ENCODE peak calls at places on chromosomes 6 and 20, in seven cellular contexts. I is breast epithelium, R is stomach, P is GM23338, X is transverse colon, W is GM12891, B is HCT116. S is an unnamed sample.

GRCh38 chr6:134132494-134133141 is 80.2 kb upstream of the SLC2A12 start:
- DNase-seq in R (no peak), I (no peak), B (no peak), P (no peak), W (no peak), X (no peak), S (no peak)

GRCh38 chr6:36358235-36358915 is 21.7 kb upstream of the BNIP5 start:
- DNase-seq in X (no peak), P (no peak), W (no peak), B (no peak), I (no peak), R (no peak), S (no peak)

GRCh38 chr6:38413097-38413800 is 226.5 kb downstream of the BTBD9 start:
- DNase-seq in R (no peak), I (no peak), B (no peak), P (no peak), W (no peak), X (no peak), S (no peak)

GRCh38 chr20:32685541-32686529 is 12.1 kb upstream of the C20orf203 start:
- DNase-seq in R (no peak), B (no peak), I (no peak), P (no peak), W (no peak), X (no peak), S (no peak)

GRCh38 chr6:105459049-105459448 is 56.2 kb upstream of the PREP start:
- DNase-seq in X (no peak), P (no peak), I (no peak), B (no peak), R (no peak), W (no peak), S (no peak)

GRCh38 chr20:62525014-62525413 is 49.2 kb upstream of the GATA5 start:
- DNase-seq in P (no peak), X (no peak), B (no peak), I (no peak), W (no peak), R (no peak), S (no peak)

GRCh38 chr6:129340983-129341382 is 369.0 kb downstream of the ARHGAP18 start:
- DNase-seq in I (no peak), B (no peak), X (no peak), P (no peak), R (no peak), W (no peak), S (no peak)

GRCh38 chr20:10565191-10565921 is 108.4 kb downstream of the JAG1 start:
- DNase-seq in R (no peak), W (no peak), X (no peak), I (no peak), P (no peak), B (no peak), S (no peak)

GRCh38 chr20:43916073-43916874 is 1.6 kb downstream of the TOX2 start:
- DNase-seq in R (no peak), W (no peak), X (no peak), B (no peak), I (no peak), P (peak), S (no peak)

GRCh38 chr6:30547454-30547853 is 8.8 kb downstream of the GNL1 start:
- DNase-seq in P (no peak), W (no peak), X (no peak), B (no peak), R (no peak), I (no peak), S (no peak)

GRCh38 chr6:150588862-150589499 is 10.7 kb upstream of the PLEKHG1 start:
- DNase-seq in X (no peak), W (no peak), R (no peak), P (peak), I (no peak), B (no peak), S (no peak)

GRCh38 chr6:31922942-31923341 is 4.6 kb upstream of the C2 start:
- DNase-seq in W (no peak), B (peak), X (no peak), I (no peak), R (peak), P (peak), S (no peak)

GRCh38 chr6:19988555-19988954 is 151.4 kb downstream of the ID4 start:
- DNase-seq in I (no peak), W (no peak), B (no peak), X (no peak), P (peak), R (no peak), S (no peak)

GRCh38 chr6:89520730-89521129 is 87.8 kb downstream of the ANKRD6 start:
- DNase-seq in R (no peak), I (no peak), W (no peak), X (no peak), P (no peak), B (no peak), S (no peak)

GRCh38 chr20:10758446-10758845 is 84.6 kb upstream of the JAG1 start:
- DNase-seq in R (no peak), B (no peak), I (no peak), X (no peak), W (no peak), P (no peak), S (no peak)

GRCh38 chr6:31305674-31306219 is 33.9 kb upstream of the HLA-C start:
- DNase-seq in P (no peak), X (no peak), B (no peak), W (no peak), I (no peak), R (no peak), S (no peak)

GRCh38 chr20:57774951-57775350 is 65.1 kb upstream of the PMEPA1 start:
- DNase-seq in P (no peak), B (no peak), W (no peak), I (no peak), R (no peak), X (no peak), S (no peak)

DNA sequence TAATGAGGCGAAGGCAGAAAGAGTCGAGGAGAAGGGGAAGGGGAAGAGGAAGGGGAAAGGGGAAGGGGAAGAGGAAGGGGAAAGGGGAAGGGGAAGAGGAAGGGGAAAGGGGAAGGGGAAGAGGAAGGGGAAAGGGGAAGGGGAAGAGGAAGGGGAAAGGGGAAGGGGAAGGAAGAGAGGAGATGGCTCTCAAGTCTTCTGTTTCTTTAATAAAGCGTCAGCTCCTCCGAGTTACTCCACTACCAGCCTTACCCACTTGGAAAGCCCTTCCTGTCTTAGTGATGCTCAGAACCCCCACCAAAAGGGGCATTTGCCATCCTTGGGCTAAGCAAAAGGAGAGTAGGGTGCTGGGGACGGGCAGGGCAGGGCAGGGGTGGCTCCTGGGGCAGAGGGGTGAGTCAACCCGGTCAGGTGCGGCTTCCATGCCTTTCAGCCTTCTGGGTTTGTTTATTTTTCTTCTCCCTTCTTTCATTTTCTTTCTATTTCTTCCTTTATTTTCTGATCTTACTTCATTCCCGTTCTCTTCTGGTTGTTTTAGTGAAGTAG is 476 bp upstream of the CLIC5 start:
- DNase-seq in I (no peak), B (no peak), R (no peak), X (peak), P (no peak), W (no peak), S (no peak)
- TF ChIP-seq POLR2AphosphoS5 in I (no peak), B (no peak), R (no peak), X (no peak), P (no peak), W (no peak), S (no peak)

GRCh38 chr6:167682546-167683027 is 144.1 kb upstream of the AFDN start:
- DNase-seq in R (no peak), P (no peak), I (no peak), X (no peak), W (no peak), B (no peak), S (no peak)

GRCh38 chr6:167682125-167682524 is 144.6 kb upstream of the AFDN start:
- DNase-seq in X (no peak), I (no peak), B (no peak), P (no peak), W (no peak), R (no peak), S (no peak)

GRCh38 chr6:167684276-167685104 is 142.2 kb upstream of the AFDN start:
- DNase-seq in R (peak), X (peak), I (no peak), B (no peak), W (no peak), P (peak), S (no peak)

GRCh38 chr6:167685654-167686053 is 141.1 kb upstream of the AFDN start:
- DNase-seq in I (no peak), X (no peak), P (no peak), B (no peak), W (no peak), R (no peak), S (no peak)

GRCh38 chr6:167683028-167683862 is 143.5 kb upstream of the AFDN start:
- DNase-seq in X (peak), B (peak), W (no peak), I (no peak), R (peak), P (no peak), S (no peak)
- TF ChIP-seq POLR2AphosphoS5 in X (peak), B (peak), W (no peak), I (no peak), R (peak), P (no peak), S (peak)

GRCh38 chr6:166466178-166467122 is 83.7 kb upstream of the MPC1 start:
- DNase-seq in I (no peak), B (no peak), R (no peak), P (no peak), X (no peak), W (no peak), S (no peak)
- TF ChIP-seq POLR2AphosphoS5 in I (peak), B (no peak), R (peak), P (no peak), X (no peak), W (no peak), S (no peak)

GRCh38 chr20:64077876-64078551 is 1.3 kb downstream of the RGS19 start:
- DNase-seq in B (no peak), W (no peak), X (peak), P (peak), R (peak), I (no peak), S (no peak)

GRCh38 chr20:64076061-64076997 is 3.0 kb downstream of the RGS19 start:
- DNase-seq in P (no peak), X (no peak), R (no peak), W (no peak), I (no peak), B (no peak), S (no peak)

GRCh38 chr20:64075556-64075955 is 3.8 kb downstream of the RGS19 start:
- DNase-seq in W (no peak), X (no peak), R (no peak), I (no peak), P (no peak), B (no peak), S (no peak)

GRCh38 chr20:64077541-64077875 is 1.8 kb downstream of the RGS19 start:
- DNase-seq in I (no peak), X (no peak), R (no peak), P (no peak), W (no peak), B (no peak), S (no peak)

GRCh38 chr20:64077094-64077493 is 2.2 kb downstream of the RGS19 start:
- DNase-seq in X (peak), B (no peak), R (no peak), W (peak), P (no peak), I (no peak), S (no peak)
- TF ChIP-seq POLR2AphosphoS5 in X (no peak), B (no peak), R (no peak), W (peak), P (no peak), I (no peak), S (no peak)

S was measured in prostate gland.